ENCODE peak calls at places on chromosomes 6 and 20, in eight cellular contexts. K is EH; D is NCI-H1092; O is activated T-cell treated with anti-CD3 and anti-CD28 coated beads, Interleukin-2, amount 50 U/mL, for 72 hours; B is NCI-H2081 treated with DMSO at 0.1 percent for 48 hours; V is epithelial cell of esophagus; U is NCI-H774; F is Daoy. W is an unnamed sample.

GRCh38 chr6:118725944-118726343 is 74.6 kb upstream of the CEP85L start:
- DNase-seq in F (peak; percentile 36), U (no peak), K (no peak), O (peak; percentile 80), V (no peak), D (no peak), B (no peak), W (no peak)

GRCh38 chr6:41332842-41333736 is 2.3 kb upstream of the NCR2 start:
- DNase-seq in K (no peak), D (no peak), F (no peak), B (no peak), O (no peak), U (no peak), V (no peak), W (no peak)

GRCh38 chr6:167742719-167743303 is 83.9 kb upstream of the AFDN start:
- DNase-seq in U (no peak), V (no peak), O (no peak), K (no peak), B (no peak), F (peak; percentile 58), D (no peak), W (no peak)

GRCh38 chr20:17659801-17660200 is 22.2 kb downstream of the RRBP1 start:
- DNase-seq in O (no peak), B (no peak), K (no peak), F (no peak), V (no peak), U (no peak), D (no peak), W (no peak)

GRCh38 chr6:52207066-52207465 is 20.9 kb downstream of the IL17A start:
- DNase-seq in F (no peak), K (no peak), V (no peak), B (no peak), U (no peak), O (no peak), D (no peak), W (no peak)

GRCh38 chr20:15288076-15288475 is 950.7 kb upstream of the FLRT3 start:
- DNase-seq in O (no peak), V (no peak), B (no peak), K (no peak), U (no peak), D (no peak), F (no peak), W (no peak)

GRCh38 chr6:43496370-43497128 is 13.6 kb downstream of the LRRC73 start:
- DNase-seq in V (peak; percentile 96), D (no peak), U (no peak), O (no peak), F (peak; percentile 72), K (peak; percentile 79), B (no peak), W (no peak)

GRCh38 chr6:157879873-157880254 is 56.8 kb downstream of the SNX9 start:
- DNase-seq in B (no peak), U (no peak), K (no peak), V (no peak), O (no peak), D (no peak), F (no peak), W (no peak)

GRCh38 chr6:33208089-33208967 is at the start of gene RING1:
- DNase-seq in B (no peak), K (peak; percentile 80), V (peak; percentile 69), U (peak; percentile 73), O (peak; percentile 92), F (peak; percentile 87), D (peak; percentile 61), W (peak; percentile 85)

GRCh38 chr6:10441004-10441654 is 26.3 kb upstream of the TFAP2A start:
- DNase-seq in V (peak; percentile 99), K (peak; percentile 97), D (no peak), U (no peak), O (no peak), B (no peak), F (peak; percentile 78), W (peak; percentile 58)

GRCh38 chr20:62319346-62319909 is 16.6 kb downstream of the ADRM1 start:
- DNase-seq in K (no peak), U (no peak), B (no peak), V (no peak), F (no peak), D (no peak), O (no peak), W (no peak)

GRCh38 chr6:81816387-81816786 is 63.9 kb upstream of the TENT5A start:
- DNase-seq in O (no peak), V (no peak), K (no peak), B (no peak), U (no peak), F (no peak), D (no peak), W (no peak)

GRCh38 chr20:37527638-37528441 is at the start of gene BLCAP:
- DNase-seq in F (peak; percentile 86), V (peak; percentile 87), O (peak; percentile 91), U (peak; percentile 82), D (peak; percentile 87), K (peak; percentile 87), B (peak; percentile 51), W (peak; percentile 92)

GRCh38 chr6:4941782-4942672 is 61.8 kb downstream of the RPP40 start:
- DNase-seq in U (no peak), O (peak; percentile 75), V (peak; percentile 94), F (peak; percentile 95), K (peak; percentile 99), B (no peak), D (no peak), W (peak; percentile 81)

GRCh38 chr20:59676126-59676876 is 72.0 kb downstream of the PHACTR3 start:
- DNase-seq in U (no peak), O (no peak), V (no peak), D (no peak), F (no peak), K (no peak), B (no peak), W (no peak)

GRCh38 chr6:15791401-15792137 is 128.7 kb upstream of the DTNBP1 start:
- DNase-seq in B (no peak), K (peak; percentile 6), V (peak; percentile 65), D (no peak), O (no peak), F (no peak), U (no peak), W (no peak)

GRCh38 chr6:52020961-52021570 is 66.3 kb downstream of the PKHD1 start:
- DNase-seq in U (peak; percentile 16), D (peak; percentile 10), B (no peak), O (no peak), K (peak; percentile 34), F (peak; percentile 25), V (peak; percentile 42), W (peak; percentile 55)

GRCh38 chr6:33978593-33979150 is 167.2 kb downstream of the GRM4 start:
- DNase-seq in F (no peak), K (no peak), U (no peak), B (no peak), O (no peak), V (no peak), D (no peak), W (no peak)

GRCh38 chr6:152458648-152459047 is 178.5 kb downstream of the SYNE1 start:
- DNase-seq in D (no peak), V (no peak), F (peak; percentile 5), O (no peak), U (no peak), B (no peak), K (peak; percentile 67), W (peak; percentile 36)

GRCh38 chr6:142856607-142856856 is 88.4 kb downstream of the HIVEP2 start:
- DNase-seq in D (no peak), V (no peak), U (no peak), B (no peak), K (no peak), O (no peak), F (no peak), W (no peak)

GRCh38 chr6:13420269-13420668 is 67.1 kb downstream of the GFOD1 start:
- DNase-seq in D (no peak), V (no peak), K (peak; percentile 32), O (no peak), B (no peak), U (no peak), F (no peak), W (no peak)

GRCh38 chr6:35804996-35805736 is at the start of gene LHFPL5:
- DNase-seq in V (peak; percentile 43), F (peak; percentile 67), O (peak; percentile 73), K (peak; percentile 42), B (peak; percentile 6), U (peak; percentile 68), D (peak; percentile 25), W (peak; percentile 71)

GRCh38 chr20:32984196-32984595 is 20.0 kb downstream of the SUN5 start:
- DNase-seq in U (no peak), V (no peak), D (no peak), F (no peak), K (no peak), O (no peak), B (no peak), W (peak; percentile 21)

GRCh38 chr20:25738198-25738597 is 41.5 kb upstream of the ZNF337 start:
- DNase-seq in D (no peak), B (no peak), F (no peak), V (peak; percentile 56), K (peak; percentile 56), U (no peak), O (no peak), W (no peak)

GRCh38 chr20:23995905-23996666 is 7.5 kb upstream of the GGTLC1 start:
- DNase-seq in U (peak; percentile 18), O (peak; percentile 55), D (peak; percentile 26), V (peak; percentile 44), F (peak; percentile 4), B (no peak), K (peak; percentile 49), W (peak; percentile 56)

GRCh38 chr6:24923885-24924401 is 11.8 kb downstream of the RIPOR2 start:
- DNase-seq in F (no peak), O (no peak), V (no peak), D (no peak), B (no peak), K (no peak), U (no peak), W (no peak)

GRCh38 chr6:133411757-133412156 is 170.6 kb downstream of the EYA4 start:
- DNase-seq in V (no peak), U (no peak), B (no peak), O (no peak), F (no peak), K (no peak), D (no peak), W (no peak)

GRCh38 chr6:161138545-161139303 is 135.1 kb downstream of the AGPAT4 start:
- DNase-seq in K (no peak), O (no peak), F (no peak), V (no peak), B (no peak), D (no peak), U (no peak), W (no peak)

GRCh38 chr6:47440722-47441121 is 36.9 kb upstream of the CD2AP start:
- DNase-seq in V (no peak), O (no peak), U (peak; percentile 75), K (no peak), F (no peak), B (no peak), D (no peak), W (no peak)

GRCh38 chr6:157731221-157731620 is 91.8 kb upstream of the SNX9 start:
- DNase-seq in K (no peak), D (no peak), O (no peak), V (no peak), B (no peak), F (no peak), U (no peak), W (no peak)

GRCh38 chr6:84575264-84575663 is 189.1 kb downstream of the TBX18 start:
- DNase-seq in F (peak; percentile 89), D (no peak), V (peak; percentile 25), K (peak; percentile 87), O (no peak), B (no peak), U (peak; percentile 16), W (peak; percentile 72)

GRCh38 chr6:2353412-2354137 is 108.2 kb upstream of the GMDS start:
- DNase-seq in F (peak; percentile 76), K (peak; percentile 74), D (peak; percentile 0), B (no peak), U (peak; percentile 43), O (peak; percentile 59), V (peak; percentile 82), W (peak; percentile 74)

GRCh38 chr6:109736273-109737031 is 45.4 kb downstream of the FIG4 start:
- DNase-seq in B (no peak), V (no peak), O (no peak), U (no peak), D (no peak), K (no peak), F (no peak), W (no peak)

GRCh38 chr20:51318058-51318960 is 224.2 kb downstream of the NFATC2 start:
- DNase-seq in V (no peak), D (peak; percentile 20), F (no peak), U (peak; percentile 70), B (no peak), O (peak; percentile 70), K (no peak), W (peak; percentile 75)

W was measured in A673.